ENCODE peak calls at places on chromosomes 13 and 19, in eight cellular contexts. One of them, this sample, is unnamed.

GRCh38 chr19:55452381-55453325 is 8.8 kb downstream of the ISOC2 start:
- DNase-seq in BE2C: peak
- DNase-seq in T-helper 9 cell: no peak
- DNase-seq in T-helper 17 cell: no peak
- DNase-seq in activated T-helper 1 cell treated with anti-CD3 and anti-CD28 coated beads, Interleukin-2, amount 50 U/mL, for 16 hours: peak
- DNase-seq in CD4-positive, alpha-beta T cell: peak
- DNase-seq in suprapubic skin: peak
- DNase-seq in stimulated activated CD4-positive, alpha-beta T cell treated with anti-CD3 and anti-CD28 coated beads, Interleukin-1b, Interleukin-23, amount 100 ng/mL, for 4 hours: no peak
- DNase-seq in this sample: peak

GRCh38 chr19:39506944-39507714 is 7.8 kb upstream of the SELENOV start:
- DNase-seq in BE2C: peak
- DNase-seq in T-helper 9 cell: no peak
- DNase-seq in T-helper 17 cell: peak
- DNase-seq in activated T-helper 1 cell treated with anti-CD3 and anti-CD28 coated beads, Interleukin-2, amount 50 U/mL, for 16 hours: no peak
- DNase-seq in CD4-positive, alpha-beta T cell: no peak
- DNase-seq in suprapubic skin: no peak
- DNase-seq in stimulated activated CD4-positive, alpha-beta T cell treated with anti-CD3 and anti-CD28 coated beads, Interleukin-1b, Interleukin-23, amount 100 ng/mL, for 4 hours: no peak
- DNase-seq in this sample: peak

GRCh38 chr19:44912854-44913253 is 1.6 kb upstream of the APOC1 start:
- DNase-seq in BE2C: no peak
- DNase-seq in T-helper 9 cell: no peak
- DNase-seq in T-helper 17 cell: no peak
- DNase-seq in activated T-helper 1 cell treated with anti-CD3 and anti-CD28 coated beads, Interleukin-2, amount 50 U/mL, for 16 hours: no peak
- DNase-seq in CD4-positive, alpha-beta T cell: no peak
- DNase-seq in suprapubic skin: no peak
- DNase-seq in stimulated activated CD4-positive, alpha-beta T cell treated with anti-CD3 and anti-CD28 coated beads, Interleukin-1b, Interleukin-23, amount 100 ng/mL, for 4 hours: no peak
- DNase-seq in this sample: no peak

GRCh38 chr19:39067104-39067503 is 17.1 kb upstream of the ACP7 start:
- DNase-seq in BE2C: no peak
- DNase-seq in T-helper 9 cell: no peak
- DNase-seq in T-helper 17 cell: no peak
- DNase-seq in activated T-helper 1 cell treated with anti-CD3 and anti-CD28 coated beads, Interleukin-2, amount 50 U/mL, for 16 hours: no peak
- DNase-seq in CD4-positive, alpha-beta T cell: no peak
- DNase-seq in suprapubic skin: no peak
- DNase-seq in stimulated activated CD4-positive, alpha-beta T cell treated with anti-CD3 and anti-CD28 coated beads, Interleukin-1b, Interleukin-23, amount 100 ng/mL, for 4 hours: no peak
- DNase-seq in this sample: no peak

GRCh38 chr19:54518844-54519243 is 16.2 kb downstream of the LAIR2 start:
- DNase-seq in BE2C: no peak
- DNase-seq in T-helper 9 cell: no peak
- DNase-seq in T-helper 17 cell: no peak
- DNase-seq in activated T-helper 1 cell treated with anti-CD3 and anti-CD28 coated beads, Interleukin-2, amount 50 U/mL, for 16 hours: no peak
- DNase-seq in CD4-positive, alpha-beta T cell: no peak
- DNase-seq in suprapubic skin: no peak
- DNase-seq in stimulated activated CD4-positive, alpha-beta T cell treated with anti-CD3 and anti-CD28 coated beads, Interleukin-1b, Interleukin-23, amount 100 ng/mL, for 4 hours: no peak
- DNase-seq in this sample: peak

GRCh38 chr19:17415107-17415506 is 4.7 kb upstream of the MVB12A start:
- DNase-seq in BE2C: no peak
- DNase-seq in T-helper 9 cell: no peak
- DNase-seq in T-helper 17 cell: no peak
- DNase-seq in activated T-helper 1 cell treated with anti-CD3 and anti-CD28 coated beads, Interleukin-2, amount 50 U/mL, for 16 hours: no peak
- DNase-seq in CD4-positive, alpha-beta T cell: no peak
- DNase-seq in suprapubic skin: no peak
- DNase-seq in stimulated activated CD4-positive, alpha-beta T cell treated with anti-CD3 and anti-CD28 coated beads, Interleukin-1b, Interleukin-23, amount 100 ng/mL, for 4 hours: no peak
- DNase-seq in this sample: no peak

GRCh38 chr19:9883231-9883758 is 48.2 kb downstream of the PIN1 start:
- DNase-seq in BE2C: no peak
- DNase-seq in T-helper 9 cell: no peak
- DNase-seq in T-helper 17 cell: no peak
- DNase-seq in activated T-helper 1 cell treated with anti-CD3 and anti-CD28 coated beads, Interleukin-2, amount 50 U/mL, for 16 hours: no peak
- DNase-seq in CD4-positive, alpha-beta T cell: no peak
- DNase-seq in suprapubic skin: no peak
- DNase-seq in stimulated activated CD4-positive, alpha-beta T cell treated with anti-CD3 and anti-CD28 coated beads, Interleukin-1b, Interleukin-23, amount 100 ng/mL, for 4 hours: no peak
- DNase-seq in this sample: no peak

GRCh38 chr13:44046428-44046827 is 166.7 kb downstream of the LACC1 start:
- DNase-seq in BE2C: no peak
- DNase-seq in T-helper 9 cell: no peak
- DNase-seq in T-helper 17 cell: no peak
- DNase-seq in activated T-helper 1 cell treated with anti-CD3 and anti-CD28 coated beads, Interleukin-2, amount 50 U/mL, for 16 hours: no peak
- DNase-seq in CD4-positive, alpha-beta T cell: no peak
- DNase-seq in suprapubic skin: no peak
- DNase-seq in stimulated activated CD4-positive, alpha-beta T cell treated with anti-CD3 and anti-CD28 coated beads, Interleukin-1b, Interleukin-23, amount 100 ng/mL, for 4 hours: no peak
- DNase-seq in this sample: no peak

GRCh38 chr13:39567569-39567968 is 35.4 kb downstream of the LHFPL6 start:
- DNase-seq in BE2C: no peak
- DNase-seq in T-helper 9 cell: no peak
- DNase-seq in T-helper 17 cell: no peak
- DNase-seq in activated T-helper 1 cell treated with anti-CD3 and anti-CD28 coated beads, Interleukin-2, amount 50 U/mL, for 16 hours: no peak
- DNase-seq in CD4-positive, alpha-beta T cell: no peak
- DNase-seq in suprapubic skin: no peak
- DNase-seq in stimulated activated CD4-positive, alpha-beta T cell treated with anti-CD3 and anti-CD28 coated beads, Interleukin-1b, Interleukin-23, amount 100 ng/mL, for 4 hours: no peak
- DNase-seq in this sample: no peak

GRCh38 chr13:20995245-20995829 is 66.0 kb downstream of the LATS2 start:
- DNase-seq in BE2C: no peak
- DNase-seq in T-helper 9 cell: no peak
- DNase-seq in T-helper 17 cell: no peak
- DNase-seq in activated T-helper 1 cell treated with anti-CD3 and anti-CD28 coated beads, Interleukin-2, amount 50 U/mL, for 16 hours: no peak
- DNase-seq in CD4-positive, alpha-beta T cell: no peak
- DNase-seq in suprapubic skin: no peak
- DNase-seq in stimulated activated CD4-positive, alpha-beta T cell treated with anti-CD3 and anti-CD28 coated beads, Interleukin-1b, Interleukin-23, amount 100 ng/mL, for 4 hours: no peak
- DNase-seq in this sample: no peak

This sample was measured in GM12865.